ENCODE peak calls at places on chromosome X, in six cellular contexts. C is endothelial cell, B is adrenal gland, E is astrocyte of the hippocampus, X is WTC11, D is GM04503. G is an unnamed sample.

GRCh38 chrX:57134702-57135101 is 2.5 kb downstream of the SPIN2A start:
- DNase-seq in C (no peak), B (no peak), E (no peak), X (no peak), D (no peak), G (peak; percentile 54)

GRCh38 chrX:12349201-12349600 is 210.9 kb downstream of the FRMPD4 start:
- DNase-seq in C (no peak), B (no peak), E (no peak), X (peak; percentile 21), D (no peak), G (no peak)

GRCh38 chrX:105894721-105895120 is 72.4 kb downstream of the NRK start:
- DNase-seq in C (no peak), B (no peak), E (peak; percentile 7), X (no peak), D (no peak), G (no peak)

GRCh38 chrX:39899876-39900787 is 197.6 kb downstream of the BCOR start:
- DNase-seq in C (no peak), B (no peak), E (peak; percentile 61), X (no peak), D (no peak), G (peak; percentile 45)

GRCh38 chrX:134423606-134424005 is 36.4 kb upstream of the HPRT1 start:
- DNase-seq in C (no peak), B (no peak), E (peak; percentile 20), X (no peak), D (no peak), G (peak; percentile 36)

GRCh38 chrX:42219231-42219630 is 295.9 kb upstream of the CASK start:
- DNase-seq in C (no peak), B (no peak), E (peak; percentile 51), X (no peak), D (no peak), G (peak; percentile 46)

GRCh38 chrX:28058906-28059305 is 77.7 kb upstream of the DCAF8L1 start:
- DNase-seq in C (no peak), B (no peak), E (no peak), X (no peak), D (no peak), G (no peak)

GRCh38 chrX:93538575-93538974 is 134.8 kb downstream of the NAP1L3 start:
- DNase-seq in C (no peak), B (no peak), E (no peak), X (no peak), D (no peak), G (no peak)

GRCh38 chrX:7996414-7996813 is 69.2 kb upstream of the PNPLA4 start:
- DNase-seq in C (peak; percentile 24), B (peak; percentile 42), E (peak; percentile 55), X (peak; percentile 9), D (no peak), G (peak; percentile 28)

GRCh38 chrX:115494133-115494532 is 66.8 kb upstream of the PLS3 start:
- DNase-seq in C (no peak), B (no peak), E (no peak), X (no peak), D (no peak), G (no peak)

GRCh38 chrX:141405878-141406492 is 163.7 kb upstream of the SPANXC start:
- DNase-seq in C (no peak), B (no peak), E (peak; percentile 48), X (no peak), D (peak; percentile 47), G (peak; percentile 74)

GRCh38 chrX:103376118-103376978 is at the start of gene BEX3:
- DNase-seq in C (peak; percentile 45), B (peak; percentile 73), E (peak; percentile 78), X (peak; percentile 68), D (no peak), G (no peak)

GRCh38 chrX:12390301-12390700 is 252.0 kb downstream of the FRMPD4 start:
- DNase-seq in C (no peak), B (no peak), E (no peak), X (no peak), D (peak; percentile 49), G (no peak)

GRCh38 chrX:116749943-116750342 is 287.2 kb upstream of the CT83 start:
- DNase-seq in C (no peak), B (no peak), E (no peak), X (no peak), D (peak; percentile 7), G (no peak)

GRCh38 chrX:70174754-70175153 is 2.5 kb upstream of the DGAT2L6 start:
- DNase-seq in C (no peak), B (no peak), E (peak; percentile 46), X (no peak), D (no peak), G (no peak)

GRCh38 chrX:66049056-66049455 is 9.2 kb upstream of the VSIG4 start:
- DNase-seq in C (no peak), B (no peak), E (no peak), X (no peak), D (no peak), G (no peak)

GRCh38 chrX:153583433-153583832 is 15.5 kb downstream of the CCNQ start:
- DNase-seq in C (no peak), B (no peak), E (no peak), X (no peak), D (no peak), G (no peak)

GRCh38 chrX:1248381-1249061 is 20.1 kb upstream of the CSF2RA start:
- DNase-seq in C (no peak), B (no peak), E (no peak), X (peak; percentile 85), D (no peak), G (no peak)

GRCh38 chrX:129984196-129984962 is 1.9 kb downstream of the BCORL1 start:
- DNase-seq in C (peak; percentile 42), B (peak; percentile 40), E (peak; percentile 41), X (peak; percentile 20), D (no peak), G (no peak)

GRCh38 chrX:54357414-54358377 is at the start of gene WNK3:
- DNase-seq in C (peak; percentile 67), B (peak; percentile 83), E (peak; percentile 90), X (peak; percentile 88), D (no peak), G (peak; percentile 33)

GRCh38 chrX:103398321-103398937 is 22.1 kb downstream of the BEX3 start:
- DNase-seq in C (no peak), B (no peak), E (peak; percentile 43), X (no peak), D (peak; percentile 44), G (peak; percentile 82)

GRCh38 chrX:95076449-95076848 is 1402.4 kb downstream of the FAM133A start:
- DNase-seq in C (peak; percentile 5), B (no peak), E (peak; percentile 19), X (no peak), D (no peak), G (no peak)

GRCh38 chrX:153909980-153910360 is 5.5 kb downstream of the AVPR2 start:
- DNase-seq in C (no peak), B (no peak), E (no peak), X (no peak), D (no peak), G (no peak)

GRCh38 chrX:151773434-151773833 is 38.9 kb downstream of the CNGA2 start:
- DNase-seq in C (no peak), B (no peak), E (no peak), X (no peak), D (no peak), G (no peak)

GRCh38 chrX:153580700-153581386 is 18.1 kb downstream of the CCNQ start:
- DNase-seq in C (peak; percentile 44), B (no peak), E (no peak), X (peak; percentile 78), D (no peak), G (no peak)

GRCh38 chrX:119617511-119618164 is 11.4 kb upstream of the NKRF start:
- DNase-seq in C (no peak), B (no peak), E (peak; percentile 50), X (peak; percentile 12), D (no peak), G (peak; percentile 81)

GRCh38 chrX:124406294-124407013 is 60.1 kb downstream of the SH2D1A start:
- DNase-seq in C (peak; percentile 51), B (peak; percentile 63), E (peak; percentile 75), X (peak; percentile 35), D (peak; percentile 26), G (peak; percentile 66)

GRCh38 chrX:38166478-38167083 is 54.1 kb downstream of the SRPX start:
- DNase-seq in C (no peak), B (peak; percentile 24), E (peak; percentile 35), X (no peak), D (no peak), G (no peak)

GRCh38 chrX:114675365-114675764 is 91.5 kb downstream of the HTR2C start:
- DNase-seq in C (no peak), B (no peak), E (peak; percentile 1), X (no peak), D (peak; percentile 71), G (no peak)

GRCh38 chrX:65488496-65488895 is 46.1 kb downstream of the LAS1L start:
- DNase-seq in C (no peak), B (no peak), E (no peak), X (no peak), D (peak; percentile 13), G (no peak)

GRCh38 chrX:102604327-102604726 is 5.0 kb downstream of the ARMCX5 start:
- DNase-seq in C (no peak), B (no peak), E (no peak), X (no peak), D (no peak), G (no peak)

GRCh38 chrX:100615015-100615414 is 21.6 kb downstream of the TSPAN6 start:
- DNase-seq in C (peak; percentile 11), B (no peak), E (peak; percentile 67), X (no peak), D (peak; percentile 15), G (peak; percentile 73)

GRCh38 chrX:37796302-37796701 is 16.4 kb downstream of the CYBB start:
- DNase-seq in C (no peak), B (no peak), E (no peak), X (no peak), D (no peak), G (peak; percentile 39)

GRCh38 chrX:103254171-103254824 is 657 bp downstream of the TCEAL8 start:
- DNase-seq in C (peak; percentile 56), B (peak; percentile 50), E (peak; percentile 58), X (peak; percentile 82), D (no peak), G (peak; percentile 61)

GRCh38 chrX:9180623-9181022 is 146.7 kb upstream of the FAM9B start:
- DNase-seq in C (no peak), B (no peak), E (no peak), X (peak; percentile 41), D (no peak), G (no peak)

G was measured in renal cortical epithelial cell.